ENCODE peak calls at places on chromosomes 12 and 14, in seven cellular contexts. N is A549, Z is K562, V is HepG2, J is IMR-90, Q is SK-N-SH, K is GM12878. Y is an unnamed sample.
A peak's percentile ranks its signal among the peaks of the same experiment; 100 is the strongest.

GRCh38 chr14:55301722-55302121 is 30.5 kb downstream of the FBXO34 start:
- DNase-seq in N (no peak), Z (no peak), V (peak; percentile 28), J (peak; percentile 63), Q (peak; percentile 31), K (no peak), Y (no peak)

GRCh38 chr12:92164712-92165111 is 19.1 kb upstream of the BTG1 start:
- DNase-seq in N (no peak), Z (no peak), V (no peak), J (no peak), Q (no peak), K (no peak), Y (no peak)

GRCh38 chr14:64826333-64826732 is 53.4 kb downstream of the SPTB start:
- DNase-seq in N (no peak), Z (no peak), V (no peak), J (peak; percentile 22), Q (no peak), K (no peak), Y (no peak)

GRCh38 chr12:125161712-125162023 is 96.4 kb downstream of the AACS start:
- DNase-seq in N (no peak), Z (no peak), V (no peak), J (no peak), Q (no peak), K (no peak), Y (no peak)

GRCh38 chr12:110599334-110599733 is 14.6 kb upstream of the TCTN1 start:
- DNase-seq in N (no peak), Z (no peak), V (no peak), J (no peak), Q (no peak), K (no peak), Y (no peak)

GRCh38 chr12:112473056-112473455 is 54.3 kb downstream of the PTPN11 start:
- DNase-seq in N (peak; percentile 33), Z (peak; percentile 28), V (no peak), J (no peak), Q (peak; percentile 20), K (no peak), Y (no peak)

GRCh38 chr14:23009939-23010718 is at the start of gene C14orf93:
- DNase-seq in N (peak; percentile 77), Z (peak; percentile 92), V (peak; percentile 69), J (peak; percentile 48), Q (peak; percentile 92), K (no peak), Y (no peak)

GRCh38 chr12:12207746-12208145 is 59.1 kb downstream of the LRP6 start:
- DNase-seq in N (no peak), Z (no peak), V (no peak), J (no peak), Q (no peak), K (no peak), Y (no peak)

GRCh38 chr14:61296707-61297502 is 15.8 kb upstream of the TMEM30B start:
- DNase-seq in N (peak; percentile 35), Z (no peak), V (peak; percentile 20), J (peak; percentile 56), Q (peak; percentile 34), K (peak; percentile 23), Y (no peak)

GRCh38 chr12:69880566-69880965 is 55.5 kb downstream of the MYRFL start:
- DNase-seq in N (no peak), Z (no peak), V (no peak), J (peak; percentile 38), Q (no peak), K (no peak), Y (no peak)

GRCh38 chr12:18165422-18165871 is 75.5 kb upstream of the RERGL start:
- DNase-seq in N (no peak), Z (no peak), V (no peak), J (peak; percentile 20), Q (no peak), K (peak; percentile 82), Y (no peak)

GRCh38 chr12:25979563-25979962 is 21.1 kb downstream of the RASSF8 start:
- DNase-seq in N (no peak), Z (no peak), V (no peak), J (no peak), Q (no peak), K (no peak), Y (no peak)

GRCh38 chr14:49865431-49865859 is 12.9 kb upstream of the NEMF start:
- DNase-seq in N (peak; percentile 28), Z (no peak), V (peak; percentile 48), J (peak; percentile 63), Q (peak; percentile 54), K (no peak), Y (no peak)

GRCh38 chr12:109069307-109070231 is 17.2 kb downstream of the USP30 start:
- DNase-seq in N (no peak), Z (no peak), V (peak; percentile 64), J (no peak), Q (no peak), K (no peak), Y (peak; percentile 77)

GRCh38 chr14:78631551-78631950 is 461.4 kb downstream of the NRXN3 start:
- DNase-seq in N (no peak), Z (no peak), V (no peak), J (no peak), Q (no peak), K (no peak), Y (no peak)

GRCh38 chr12:11697670-11698387 is 48.4 kb downstream of the ETV6 start:
- DNase-seq in N (no peak), Z (no peak), V (no peak), J (peak; percentile 58), Q (no peak), K (no peak), Y (no peak)

DNA sequence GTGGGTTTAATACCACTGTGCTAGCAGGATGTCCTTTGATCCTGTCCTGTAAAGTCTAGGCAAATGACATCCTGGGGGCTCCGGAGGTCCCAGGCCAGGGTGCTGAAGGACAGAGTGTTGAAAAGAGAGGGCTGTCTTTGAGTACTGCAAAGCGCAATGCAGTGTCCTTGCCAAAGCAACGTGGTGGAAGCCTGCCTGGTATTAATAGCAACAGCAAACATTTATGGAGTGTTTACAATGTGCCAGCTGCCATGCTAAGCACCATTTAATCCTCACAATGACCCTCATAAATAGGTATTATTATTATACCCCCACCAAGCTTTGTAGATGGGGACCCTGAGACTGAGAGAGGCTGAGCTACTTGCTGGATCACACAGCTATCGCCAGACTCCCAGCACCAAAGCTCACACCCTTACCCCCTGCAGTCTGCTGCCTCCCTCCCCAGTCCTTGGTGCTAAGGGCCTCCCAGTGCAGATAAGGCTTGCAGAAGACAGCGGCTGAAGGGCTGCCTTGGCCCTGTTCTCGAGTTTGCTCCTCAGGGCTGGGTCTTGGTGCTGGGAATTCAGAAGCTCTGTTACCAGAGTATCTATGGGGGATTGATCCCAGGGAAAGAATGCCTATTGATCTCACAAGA is 427.7 kb downstream of the FUT8 start:
- DNase-seq in N (no peak), Z (no peak), V (no peak), J (no peak), Q (no peak), K (no peak), Y (no peak)
- TF ChIP-seq RFX5 in N (no peak), Z (no peak), V (no peak), J (no peak), Q (no peak), K (no peak), Y (no peak)

GRCh38 chr12:65156366-65156831 is 13.0 kb upstream of the LEMD3 start:
- DNase-seq in N (no peak), Z (no peak), V (no peak), J (peak; percentile 5), Q (no peak), K (peak; percentile 77), Y (no peak)
- TF ChIP-seq RFX5 in N (no peak), Z (no peak), V (no peak), J (no peak), Q (no peak), K (no peak), Y (no peak)

GRCh38 chr12:33588725-33589405 is 149.2 kb upstream of the SYT10 start:
- DNase-seq in N (no peak), Z (no peak), V (no peak), J (no peak), Q (no peak), K (no peak), Y (no peak)

GRCh38 chr12:33589609-33590114 is 150.0 kb upstream of the SYT10 start:
- DNase-seq in N (no peak), Z (no peak), V (no peak), J (no peak), Q (no peak), K (no peak), Y (no peak)

GRCh38 chr12:33593753-33594152 is 154.1 kb upstream of the SYT10 start:
- DNase-seq in N (no peak), Z (no peak), V (no peak), J (no peak), Q (no peak), K (no peak), Y (no peak)

GRCh38 chr12:33586576-33586975 is 147.0 kb upstream of the SYT10 start:
- DNase-seq in N (no peak), Z (no peak), V (no peak), J (no peak), Q (no peak), K (no peak), Y (no peak)

GRCh38 chr12:33588082-33588712 is 148.6 kb upstream of the SYT10 start:
- DNase-seq in N (no peak), Z (peak; percentile 64), V (no peak), J (no peak), Q (no peak), K (no peak), Y (peak; percentile 64)
- TF ChIP-seq RFX5 in N (no peak), Z (no peak), V (no peak), J (no peak), Q (no peak), K (no peak), Y (no peak)

GRCh38 chr14:75422169-75422568 is 5.7 kb upstream of the JDP2 start:
- DNase-seq in N (peak; percentile 52), Z (no peak), V (peak; percentile 21), J (peak; percentile 92), Q (no peak), K (no peak), Y (no peak)

GRCh38 chr14:75424496-75424895 is 3.3 kb upstream of the JDP2 start:
- DNase-seq in N (no peak), Z (no peak), V (no peak), J (no peak), Q (no peak), K (no peak), Y (no peak)

GRCh38 chr14:75417674-75418073 is 10.1 kb upstream of the JDP2 start:
- DNase-seq in N (no peak), Z (no peak), V (peak; percentile 18), J (peak; percentile 48), Q (no peak), K (no peak), Y (no peak)

DNA sequence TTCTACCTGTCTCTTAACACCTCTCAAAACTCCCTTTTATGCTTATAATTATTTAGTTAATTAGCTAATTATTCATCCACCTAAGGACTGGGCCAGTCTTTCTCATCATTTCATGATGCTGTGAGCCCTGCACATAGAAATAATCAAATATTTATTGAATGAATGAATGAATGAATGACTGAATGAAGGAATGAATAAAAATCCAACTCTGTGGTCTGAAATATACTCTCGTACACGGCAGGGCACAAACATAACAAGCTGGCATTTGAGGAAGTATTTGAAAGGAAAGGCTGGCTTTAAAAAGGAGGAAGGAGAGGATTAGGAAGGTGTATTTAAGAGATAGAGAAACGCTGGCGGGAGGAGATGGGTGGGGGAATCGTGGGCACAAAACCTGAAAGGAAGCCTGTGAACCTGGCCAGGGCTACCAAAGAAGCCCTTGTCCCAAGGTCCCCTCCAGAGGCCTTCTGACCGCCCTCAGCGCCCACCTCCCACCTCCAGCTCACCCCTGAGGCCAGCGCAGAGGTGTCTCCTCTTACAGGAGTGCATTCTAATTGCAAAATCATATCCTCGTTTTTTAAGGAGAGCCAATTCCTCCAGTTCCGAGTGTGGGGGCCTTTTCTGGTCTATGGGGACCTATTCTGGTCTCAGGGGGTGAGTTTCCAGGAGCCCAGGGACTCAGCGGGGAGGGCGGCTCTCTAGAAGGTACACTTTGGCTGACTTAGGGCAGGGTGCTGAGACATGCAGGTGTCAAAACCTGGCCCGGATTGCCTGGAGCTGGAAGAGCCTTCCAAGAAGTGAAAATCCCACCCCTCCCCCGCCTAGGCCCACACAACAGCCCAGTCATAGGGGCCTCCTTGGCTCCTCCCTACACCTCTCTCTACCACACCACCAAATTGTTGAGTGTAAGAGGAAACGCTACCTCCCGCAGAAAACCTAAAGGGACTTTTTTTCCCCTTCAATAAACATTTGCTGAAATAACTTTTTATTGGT is 8.7 kb upstream of the JDP2 start:
- DNase-seq in N (no peak), Z (peak; percentile 63), V (no peak), J (no peak), Q (no peak), K (peak; percentile 57), Y (peak; percentile 79)
- TF ChIP-seq RFX5 in N (no peak), Z (no peak), V (no peak), J (no peak), Q (no peak), K (no peak), Y (no peak)